ENCODE peak calls at places on chromosomes 13 and 19, in six cellular contexts. V is uterus, I is left ventricle myocardium inferior, G is cardiac muscle cell, Q is GM23338, M is mammary epithelial cell. L is an unnamed sample.

GRCh38 chr19:5086232-5086631 is 117.3 kb downstream of the KDM4B start:
- DNase-seq in V (no peak), I (no peak), G (no peak), Q (no peak), M (no peak), L (no peak)

GRCh38 chr13:106129993-106130392 is 405.5 kb downstream of the EFNB2 start:
- DNase-seq in V (no peak), I (no peak), G (no peak), Q (no peak), M (no peak), L (no peak)

GRCh38 chr19:11434703-11435056 is 241 bp downstream of the ODAD3 start:
- DNase-seq in V (no peak), I (no peak), G (no peak), Q (no peak), M (no peak), L (no peak)

GRCh38 chr13:69580255-69580654 is 527.4 kb upstream of the ATXN8OS start:
- DNase-seq in V (no peak), I (no peak), G (no peak), Q (peak; percentile 28), M (peak; percentile 80), L (no peak)

GRCh38 chr13:44660050-44660449 is 83.9 kb upstream of the TSC22D1 start:
- DNase-seq in V (no peak), I (no peak), G (no peak), Q (no peak), M (peak; percentile 14), L (no peak)

GRCh38 chr19:34226036-34226435 is 28.3 kb upstream of the GARRE1 start:
- DNase-seq in V (no peak), I (no peak), G (no peak), Q (no peak), M (no peak), L (no peak)

GRCh38 chr13:36950920-36951319 is 30.9 kb upstream of the SMAD9 start:
- DNase-seq in V (no peak), I (no peak), G (no peak), Q (no peak), M (no peak), L (no peak)

GRCh38 chr13:95137096-95137495 is 164.2 kb downstream of the ABCC4 start:
- DNase-seq in V (no peak), I (no peak), G (no peak), Q (no peak), M (no peak), L (no peak)

GRCh38 chr19:48799358-48800300 is 11.2 kb downstream of the BCAT2 start:
- DNase-seq in V (no peak), I (no peak), G (no peak), Q (no peak), M (no peak), L (no peak)

GRCh38 chr13:42852102-42852501 is 70.7 kb downstream of the FAM216B start:
- DNase-seq in V (no peak), I (no peak), G (no peak), Q (no peak), M (no peak), L (no peak)

GRCh38 chr13:76836311-76836710 is 49.9 kb downstream of the KCTD12 start:
- DNase-seq in V (no peak), I (no peak), G (no peak), Q (no peak), M (no peak), L (no peak)

GRCh38 chr19:16383584-16384161 is 59.0 kb downstream of the KLF2 start:
- DNase-seq in V (no peak), I (no peak), G (no peak), Q (no peak), M (no peak), L (no peak)

GRCh38 chr13:94454334-94454733 is 25.1 kb downstream of the DCT start:
- DNase-seq in V (no peak), I (no peak), G (no peak), Q (no peak), M (no peak), L (no peak)

GRCh38 chr13:44921931-44922758 is 67.1 kb downstream of the NUFIP1 start:
- DNase-seq in V (peak; percentile 61), I (no peak), G (peak; percentile 6), Q (no peak), M (peak; percentile 83), L (peak; percentile 77)

GRCh38 chr13:43911283-43911682 is 31.6 kb downstream of the LACC1 start:
- DNase-seq in V (no peak), I (no peak), G (peak; percentile 19), Q (no peak), M (no peak), L (no peak)

GRCh38 chr13:25963681-25964080 is 88.1 kb downstream of the SHISA2 start:
- DNase-seq in V (no peak), I (no peak), G (no peak), Q (no peak), M (peak; percentile 6), L (no peak)

GRCh38 chr13:61913183-61913582 is 497.5 kb upstream of the PCDH20 start:
- DNase-seq in V (no peak), I (no peak), G (no peak), Q (no peak), M (no peak), L (no peak)

GRCh38 chr13:35818577-35819165 is 312.5 kb downstream of the DCLK1 start:
- DNase-seq in V (no peak), I (no peak), G (peak; percentile 57), Q (peak; percentile 63), M (peak; percentile 13), L (no peak)

DNA sequence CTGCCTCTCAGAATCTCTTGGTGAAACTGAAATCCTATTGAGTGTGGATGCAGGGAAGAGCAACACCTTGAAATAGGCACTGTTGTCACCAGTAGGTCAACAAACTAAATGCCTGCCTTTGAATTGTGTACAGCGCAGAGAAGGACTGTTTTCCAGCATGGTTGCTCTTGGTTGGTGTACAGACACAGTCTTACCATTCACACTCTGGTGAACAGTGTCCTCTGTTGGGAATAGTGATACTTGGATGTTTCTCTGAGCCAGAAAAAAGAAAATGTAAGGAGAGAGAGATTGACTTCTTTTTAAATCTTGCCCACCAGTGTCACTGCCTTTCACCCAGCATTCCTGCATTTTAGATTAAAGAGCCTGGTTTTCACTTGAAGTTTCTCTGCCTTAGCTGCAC is 179.7 kb downstream of the STK24 start:
- DNase-seq in V (no peak), I (no peak), G (no peak), Q (no peak), M (no peak), L (no peak)
- TF ChIP-seq CTCF in V (peak; percentile 28), I (peak; percentile 49), G (peak; percentile 21), Q (no peak), M (no peak), L (peak; percentile 29)

DNA sequence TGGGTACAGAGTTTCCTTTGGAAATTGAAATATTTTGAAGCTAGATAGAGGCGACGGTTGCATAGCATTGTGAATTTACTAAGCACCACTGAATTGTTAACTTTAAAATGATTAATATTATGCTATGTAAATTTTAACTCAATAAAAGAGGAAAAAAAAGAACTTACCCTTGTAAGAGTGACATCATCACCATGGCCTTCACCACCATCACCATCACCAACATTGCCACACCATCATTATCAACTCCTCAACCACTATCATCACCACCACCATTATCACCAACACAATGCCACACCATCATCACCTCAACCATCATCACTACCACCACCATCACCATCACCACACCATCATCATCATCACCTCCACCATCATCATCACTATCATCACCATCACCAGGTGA is 113.9 kb downstream of the TUBA3C start:
- DNase-seq in V (no peak), I (no peak), G (no peak), Q (no peak), M (no peak), L (no peak)
- H3K27ac ChIP-seq in V (no peak overlapping the region), I (no peak overlapping the region), G (no peak overlapping the region), Q (no peak overlapping the region), M (no peak overlapping the region), L (no peak overlapping the region)

GRCh38 chr13:99196466-99197256 is 4.0 kb upstream of the UBAC2 start:
- DNase-seq in V (no peak), I (no peak), G (no peak), Q (no peak), M (peak; percentile 27), L (no peak)
- TF ChIP-seq CTCF in V (no peak), I (no peak), G (peak; percentile 6), Q (peak; percentile 32), M (no peak), L (peak; percentile 29)

GRCh38 chr19:31346660-31347059 is 2.6 kb downstream of the TSHZ3 start:
- DNase-seq in V (no peak), I (no peak), G (no peak), Q (no peak), M (no peak), L (no peak)

GRCh38 chr19:31347828-31348314 is 1.4 kb downstream of the TSHZ3 start:
- DNase-seq in V (peak; percentile 50), I (no peak), G (no peak), Q (no peak), M (no peak), L (no peak)

GRCh38 chr19:31344403-31344802 is 4.8 kb downstream of the TSHZ3 start:
- DNase-seq in V (no peak), I (no peak), G (no peak), Q (peak; percentile 49), M (no peak), L (no peak)

GRCh38 chr19:31347356-31347755 is 1.9 kb downstream of the TSHZ3 start:
- DNase-seq in V (no peak), I (no peak), G (no peak), Q (no peak), M (no peak), L (no peak)

GRCh38 chr19:31346184-31346583 is 3.1 kb downstream of the TSHZ3 start:
- DNase-seq in V (no peak), I (no peak), G (no peak), Q (no peak), M (no peak), L (no peak)
- H3K27ac ChIP-seq in V (peak overlapping the region; percentile 99), I (no peak overlapping the region), G (no peak overlapping the region), Q (no peak overlapping the region), M (no peak overlapping the region), L (no peak overlapping the region)

GRCh38 chr19:46784262-46785053 is 3.9 kb downstream of the SLC1A5 start:
- DNase-seq in V (peak; percentile 83), I (peak; percentile 69), G (peak; percentile 40), Q (peak; percentile 82), M (peak; percentile 95), L (peak; percentile 72)
- TF ChIP-seq CTCF in V (no peak), I (peak; percentile 20), G (peak; percentile 38), Q (peak; percentile 64), M (no peak), L (no peak)

DNA sequence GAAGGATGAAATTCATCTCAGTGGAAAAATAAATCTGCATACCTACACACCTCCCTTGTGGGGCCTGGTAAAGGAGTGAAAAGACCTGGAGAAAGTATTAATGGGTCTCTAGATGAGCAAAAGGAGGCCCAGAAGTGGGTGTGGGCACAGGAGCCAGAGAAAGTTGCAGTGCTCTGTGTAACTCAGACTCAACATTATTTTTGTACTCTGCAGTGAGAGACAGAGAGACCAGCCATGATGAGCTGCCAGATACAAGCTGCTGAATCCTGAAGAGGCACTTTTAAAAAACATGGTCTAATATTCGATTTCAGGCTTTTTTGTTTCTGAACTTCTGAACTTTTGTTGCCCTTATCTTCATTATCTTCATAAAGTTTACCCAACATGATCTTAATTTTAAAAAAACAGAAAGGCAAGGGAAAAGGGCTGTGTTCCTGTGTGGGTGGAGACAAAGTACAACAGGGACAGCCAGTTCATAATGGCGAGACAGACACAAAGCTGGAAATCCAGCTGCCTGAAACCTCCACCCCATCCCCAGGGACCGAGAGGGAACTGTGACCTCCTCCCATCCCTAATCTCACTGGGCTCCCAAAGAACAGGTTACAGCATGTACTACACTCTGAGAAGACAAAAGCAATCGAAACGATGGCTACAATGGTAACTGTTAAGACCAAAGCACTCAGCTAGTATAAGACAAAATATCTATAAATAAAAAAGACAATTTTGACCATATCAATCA is 77.2 kb downstream of the KLF12 start:
- DNase-seq in V (peak; percentile 20), I (peak; percentile 79), G (no peak), Q (peak; percentile 20), M (peak; percentile 16), L (peak; percentile 79)
- H3K27ac ChIP-seq in V (no peak overlapping the region), I (peak overlapping the region; percentile 88), G (peak overlapping the region; percentile 20), Q (no peak overlapping the region), M (no peak overlapping the region), L (peak overlapping the region; percentile 58)